ENCODE peak calls at places on chromosomes 3 and 15, in nine cellular contexts. F, K, V, X, J, N, Y, C and B are unnamed samples.

GRCh38 chr3:191290311-191291025 is 38.7 kb upstream of the CCDC50 start:
- DNase-seq in K (no peak), C (no peak), X (peak; percentile 17), Y (peak; percentile 10), N (no peak), V (peak; percentile 51), J (no peak), F (no peak), B (no peak)

GRCh38 chr3:30848093-30848779 is 46.2 kb downstream of the GADL1 start:
- DNase-seq in N (no peak), C (no peak), Y (no peak), X (no peak), K (no peak), V (no peak), F (no peak), J (no peak), B (no peak)

GRCh38 chr3:183178833-183179549 is 16.5 kb upstream of the LAMP3 start:
- DNase-seq in C (no peak), N (peak; percentile 73), K (peak; percentile 65), X (peak; percentile 43), V (peak; percentile 75), J (peak; percentile 65), F (no peak), Y (peak; percentile 35), B (peak; percentile 22)

GRCh38 chr15:101390462-101390861 is 95.4 kb upstream of the SNRPA1 start:
- DNase-seq in N (no peak), C (no peak), J (no peak), F (no peak), X (no peak), Y (no peak), K (no peak), V (no peak), B (no peak)

GRCh38 chr3:45555154-45555591 is 39.4 kb upstream of the LIMD1 start:
- DNase-seq in K (no peak), X (no peak), Y (no peak), J (no peak), C (no peak), F (no peak), N (no peak), V (no peak), B (peak; percentile 73)

GRCh38 chr3:119690043-119690656 is 12.7 kb upstream of the CFAP91 start:
- DNase-seq in J (peak; percentile 30), C (no peak), V (peak; percentile 78), Y (peak; percentile 46), N (no peak), K (peak; percentile 20), X (peak; percentile 56), F (no peak), B (peak; percentile 40)

GRCh38 chr3:112635674-112636073 is 5.3 kb downstream of the CCDC80 start:
- DNase-seq in F (no peak), V (peak; percentile 91), N (no peak), K (no peak), Y (peak; percentile 91), J (no peak), X (peak; percentile 46), C (no peak), B (no peak)

GRCh38 chr15:67068724-67069400 is 3.5 kb downstream of the SMAD3 start:
- DNase-seq in K (no peak), C (no peak), V (peak; percentile 66), X (peak; percentile 42), N (no peak), J (no peak), F (no peak), Y (peak; percentile 59), B (no peak)

GRCh38 chr3:188421836-188422540 is 268.0 kb downstream of the LPP start:
- DNase-seq in J (no peak), C (no peak), Y (no peak), N (peak; percentile 33), K (no peak), V (peak; percentile 38), F (no peak), X (no peak), B (no peak)

GRCh38 chr15:71278989-71279756 is 163.9 kb downstream of the THSD4 start:
- DNase-seq in F (no peak), Y (peak; percentile 92), V (peak; percentile 86), X (peak; percentile 80), N (no peak), J (no peak), K (peak; percentile 84), C (no peak), B (peak; percentile 97)

GRCh38 chr15:28133281-28133680 is 34.2 kb upstream of the OCA2 start:
- DNase-seq in V (peak; percentile 36), N (no peak), F (no peak), X (peak; percentile 30), J (no peak), C (no peak), Y (peak; percentile 49), K (no peak), B (no peak)

GRCh38 chr3:111764645-111765091 is 94.4 kb upstream of the PHLDB2 start:
- DNase-seq in Y (no peak), F (no peak), C (no peak), X (no peak), N (no peak), V (peak; percentile 81), J (no peak), K (no peak), B (peak; percentile 82)

GRCh38 chr3:184283681-184284080 is 7.9 kb downstream of the ECE2 start:
- DNase-seq in C (no peak), K (no peak), J (no peak), V (no peak), F (no peak), X (no peak), Y (no peak), N (no peak), B (no peak)

GRCh38 chr3:162770556-162770955 is 1273.9 kb downstream of the OTOL1 start:
- DNase-seq in V (peak; percentile 21), X (no peak), Y (no peak), N (no peak), F (no peak), K (no peak), C (no peak), J (no peak), B (no peak)

GRCh38 chr3:18343809-18344208 is 81.3 kb downstream of the SATB1 start:
- DNase-seq in F (no peak), J (no peak), X (no peak), C (no peak), N (no peak), Y (no peak), K (no peak), V (no peak), B (no peak)

GRCh38 chr15:87731630-87732029 is 524.9 kb downstream of the NTRK3 start:
- DNase-seq in J (peak; percentile 85), X (no peak), K (no peak), V (no peak), F (no peak), C (no peak), Y (no peak), N (no peak), B (no peak)

GRCh38 chr15:42385980-42386695 is 26.8 kb downstream of the CAPN3 start:
- DNase-seq in C (no peak), N (no peak), X (no peak), J (peak; percentile 37), F (no peak), Y (no peak), K (no peak), V (no peak), B (no peak)

GRCh38 chr3:71991051-71991450 is 206.1 kb upstream of the PROK2 start:
- DNase-seq in X (no peak), F (no peak), K (no peak), C (no peak), V (no peak), N (no peak), Y (no peak), J (no peak), B (no peak)

GRCh38 chr3:12947504-12948369 is 106.4 kb upstream of the RPL32 start:
- DNase-seq in J (peak; percentile 48), X (peak; percentile 87), F (no peak), C (no peak), K (peak; percentile 59), Y (peak; percentile 68), V (peak; percentile 79), N (no peak), B (peak; percentile 68)

GRCh38 chr3:186038360-186038759 is 70.5 kb downstream of the ETV5 start:
- DNase-seq in N (no peak), V (no peak), X (no peak), C (no peak), F (no peak), Y (no peak), K (no peak), J (no peak), B (no peak)

GRCh38 chr15:42364529-42364928 is 5.2 kb downstream of the CAPN3 start:
- DNase-seq in X (no peak), Y (no peak), F (no peak), V (peak; percentile 7), J (no peak), N (no peak), C (no peak), K (peak; percentile 24), B (peak; percentile 29)

GRCh38 chr15:100877551-100877950 is 2.1 kb upstream of the ALDH1A3 start:
- DNase-seq in X (no peak), N (no peak), C (no peak), Y (no peak), F (no peak), K (peak; percentile 44), V (no peak), J (no peak), B (peak; percentile 92)

GRCh38 chr15:77023576-77024272 is 28.8 kb downstream of the PSTPIP1 start:
- DNase-seq in V (no peak), N (no peak), F (no peak), X (no peak), K (no peak), J (no peak), C (no peak), Y (no peak), B (no peak)

GRCh38 chr3:9061634-9062033 is 98.4 kb upstream of the RAD18 start:
- DNase-seq in F (no peak), Y (no peak), N (no peak), J (no peak), K (no peak), C (no peak), X (no peak), V (no peak), B (no peak)

GRCh38 chr15:42457445-42458442 is 33.2 kb downstream of the ZNF106 start:
- DNase-seq in C (no peak), J (peak; percentile 98), V (peak; percentile 93), F (no peak), Y (peak; percentile 95), K (no peak), N (peak; percentile 31), X (peak; percentile 90), B (peak; percentile 27)

GRCh38 chr15:25208735-25209134 is 230.1 kb downstream of the UBE3A start:
- DNase-seq in V (no peak), Y (no peak), F (no peak), K (no peak), X (no peak), J (no peak), C (no peak), N (no peak), B (no peak)

GRCh38 chr15:28003302-28004037 is 95.6 kb downstream of the OCA2 start:
- DNase-seq in C (no peak), K (no peak), V (no peak), Y (no peak), J (no peak), N (no peak), F (no peak), X (no peak), B (no peak)

GRCh38 chr3:175234541-175234940 is 375.4 kb downstream of the NAALADL2 start:
- DNase-seq in C (no peak), X (no peak), Y (no peak), F (no peak), N (no peak), J (no peak), V (no peak), K (no peak), B (no peak)

GRCh38 chr3:108818404-108818803 is 4.2 kb upstream of the TRAT1 start:
- DNase-seq in J (peak; percentile 83), X (no peak), F (peak; percentile 48), Y (no peak), V (peak; percentile 0), K (peak; percentile 29), C (peak; percentile 21), N (peak; percentile 23), B (peak; percentile 28)

GRCh38 chr3:120492103-120492502 is 41.3 kb upstream of the FSTL1 start:
- DNase-seq in C (no peak), K (no peak), X (no peak), F (no peak), Y (no peak), N (no peak), V (no peak), J (no peak), B (no peak)

GRCh38 chr3:111723293-111723963 is 128.3 kb upstream of the ZBED2 start:
- DNase-seq in N (no peak), V (peak; percentile 82), F (no peak), X (peak; percentile 74), C (no peak), J (no peak), Y (peak; percentile 83), K (no peak), B (peak; percentile 26)